ENCODE peak calls at places on chromosomes 6 and 20, in four cellular contexts. One of them, this sample, is unnamed.

GRCh38 chr6:77926198-77926752 is 273.4 kb downstream of the MEI4 start:
- DNase-seq in KBM-7: no peak
- DNase-seq in stimulated activated CD4-positive, alpha-beta T cell treated with anti-CD3 and anti-CD28 coated beads, Interleukin-1b, Interleukin-23, amount 100 ng/mL, for 24 hours: no peak
- DNase-seq in adipocyte: no peak
- DNase-seq in this sample: no peak

GRCh38 chr20:38581013-38581412 is at the start of gene ADIG:
- DNase-seq in KBM-7: no peak
- DNase-seq in stimulated activated CD4-positive, alpha-beta T cell treated with anti-CD3 and anti-CD28 coated beads, Interleukin-1b, Interleukin-23, amount 100 ng/mL, for 24 hours: no peak
- DNase-seq in adipocyte: no peak
- DNase-seq in this sample: no peak

GRCh38 chr6:26216886-26217713 is 129.9 kb downstream of the HFE start:
- DNase-seq in KBM-7: peak
- DNase-seq in stimulated activated CD4-positive, alpha-beta T cell treated with anti-CD3 and anti-CD28 coated beads, Interleukin-1b, Interleukin-23, amount 100 ng/mL, for 24 hours: no peak
- DNase-seq in adipocyte: peak
- DNase-seq in this sample: peak

GRCh38 chr20:61251529-61252393 is at the start of gene CDH4:
- DNase-seq in KBM-7: no peak
- DNase-seq in stimulated activated CD4-positive, alpha-beta T cell treated with anti-CD3 and anti-CD28 coated beads, Interleukin-1b, Interleukin-23, amount 100 ng/mL, for 24 hours: no peak
- DNase-seq in adipocyte: peak
- DNase-seq in this sample: no peak

GRCh38 chr20:46545077-46545826 is 5.2 kb downstream of the OCSTAMP start:
- DNase-seq in KBM-7: peak
- DNase-seq in stimulated activated CD4-positive, alpha-beta T cell treated with anti-CD3 and anti-CD28 coated beads, Interleukin-1b, Interleukin-23, amount 100 ng/mL, for 24 hours: no peak
- DNase-seq in adipocyte: no peak
- DNase-seq in this sample: no peak

GRCh38 chr20:32387262-32387661 is 29.1 kb downstream of the ASXL1 start:
- DNase-seq in KBM-7: peak
- DNase-seq in stimulated activated CD4-positive, alpha-beta T cell treated with anti-CD3 and anti-CD28 coated beads, Interleukin-1b, Interleukin-23, amount 100 ng/mL, for 24 hours: no peak
- DNase-seq in adipocyte: no peak
- DNase-seq in this sample: no peak

GRCh38 chr20:7313047-7313446 is 545.6 kb downstream of the BMP2 start:
- DNase-seq in KBM-7: no peak
- DNase-seq in stimulated activated CD4-positive, alpha-beta T cell treated with anti-CD3 and anti-CD28 coated beads, Interleukin-1b, Interleukin-23, amount 100 ng/mL, for 24 hours: no peak
- DNase-seq in adipocyte: no peak
- DNase-seq in this sample: no peak

GRCh38 chr20:11850901-11851300 is 66.8 kb upstream of the BTBD3 start:
- DNase-seq in KBM-7: no peak
- DNase-seq in stimulated activated CD4-positive, alpha-beta T cell treated with anti-CD3 and anti-CD28 coated beads, Interleukin-1b, Interleukin-23, amount 100 ng/mL, for 24 hours: no peak
- DNase-seq in adipocyte: peak
- DNase-seq in this sample: no peak

GRCh38 chr6:101181006-101181405 is 212.5 kb upstream of the GRIK2 start:
- DNase-seq in KBM-7: no peak
- DNase-seq in stimulated activated CD4-positive, alpha-beta T cell treated with anti-CD3 and anti-CD28 coated beads, Interleukin-1b, Interleukin-23, amount 100 ng/mL, for 24 hours: no peak
- DNase-seq in adipocyte: no peak
- DNase-seq in this sample: no peak